ENCODE peak calls at places on chromosome 19, in six cellular contexts. One of them, this sample, is unnamed.

GRCh38 chr19:34963531-34964406 is at the start of gene ZNF792:
- DNase-seq in H9: peak; percentile 82
- DNase-seq in H1: peak; percentile 7
- DNase-seq in IMR-90: peak; percentile 34
- DNase-seq in mesenchymal stem cell: peak; percentile 63
- DNase-seq in mesendoderm: peak; percentile 91
- DNase-seq in this sample: peak; percentile 40

GRCh38 chr19:19618384-19619051 is at the start of gene PBX4:
- DNase-seq in IMR-90: peak; percentile 82
- DNase-seq in mesenchymal stem cell: peak; percentile 87
- DNase-seq in mesendoderm: peak; percentile 98
- DNase-seq in H1: peak; percentile 91
- DNase-seq in H9: peak; percentile 98
- DNase-seq in this sample: peak; percentile 93

GRCh38 chr19:33621065-33621785 is 528 bp upstream of the CHST8 start:
- DNase-seq in mesenchymal stem cell: no peak
- DNase-seq in mesendoderm: no peak
- DNase-seq in H1: no peak
- DNase-seq in IMR-90: no peak
- DNase-seq in H9: no peak
- DNase-seq in this sample: no peak

GRCh38 chr19:42524250-42524649 is 4.0 kb downstream of the CEACAM1 start:
- DNase-seq in mesenchymal stem cell: no peak
- DNase-seq in H9: no peak
- DNase-seq in IMR-90: no peak
- DNase-seq in H1: no peak
- DNase-seq in mesendoderm: no peak
- DNase-seq in this sample: no peak

GRCh38 chr19:16374436-16374835 is 49.8 kb downstream of the KLF2 start:
- DNase-seq in H1: no peak
- DNase-seq in IMR-90: no peak
- DNase-seq in mesendoderm: no peak
- DNase-seq in mesenchymal stem cell: no peak
- DNase-seq in H9: no peak
- DNase-seq in this sample: no peak

GRCh38 chr19:18746393-18747167 is 44.5 kb downstream of the COMP start:
- DNase-seq in mesenchymal stem cell: no peak
- DNase-seq in IMR-90: no peak
- DNase-seq in mesendoderm: peak; percentile 21
- DNase-seq in H9: peak; percentile 65
- DNase-seq in H1: no peak
- DNase-seq in this sample: no peak

GRCh38 chr19:55447421-55448174 is 4.5 kb upstream of the SHISA7 start:
- DNase-seq in IMR-90: peak; percentile 15
- DNase-seq in mesenchymal stem cell: peak; percentile 35
- DNase-seq in H1: no peak
- DNase-seq in mesendoderm: peak; percentile 62
- DNase-seq in H9: no peak
- DNase-seq in this sample: no peak

GRCh38 chr19:2123682-2124387 is 27.1 kb downstream of the IZUMO4 start:
- DNase-seq in H9: peak; percentile 70
- DNase-seq in H1: peak; percentile 25
- DNase-seq in mesendoderm: peak; percentile 49
- DNase-seq in IMR-90: no peak
- DNase-seq in mesenchymal stem cell: peak; percentile 11
- DNase-seq in this sample: peak; percentile 30

GRCh38 chr19:14337510-14337909 is 43.7 kb upstream of the ADGRE5 start:
- DNase-seq in H9: peak; percentile 75
- DNase-seq in IMR-90: no peak
- DNase-seq in mesenchymal stem cell: peak; percentile 25
- DNase-seq in H1: no peak
- DNase-seq in mesendoderm: peak; percentile 70
- DNase-seq in this sample: no peak

GRCh38 chr19:4379383-4380253 is 20.7 kb downstream of the SH3GL1 start:
- DNase-seq in H1: no peak
- DNase-seq in H9: no peak
- DNase-seq in IMR-90: peak; percentile 59
- DNase-seq in mesenchymal stem cell: no peak
- DNase-seq in mesendoderm: no peak
- DNase-seq in this sample: no peak

GRCh38 chr19:29519146-29519545 is 6.6 kb upstream of the VSTM2B start:
- DNase-seq in H1: no peak
- DNase-seq in mesenchymal stem cell: no peak
- DNase-seq in H9: no peak
- DNase-seq in mesendoderm: no peak
- DNase-seq in IMR-90: no peak
- DNase-seq in this sample: no peak

GRCh38 chr19:30307191-30307974 is 64.8 kb upstream of the ZNF536 start:
- DNase-seq in H1: no peak
- DNase-seq in IMR-90: no peak
- DNase-seq in mesendoderm: no peak
- DNase-seq in H9: no peak
- DNase-seq in mesenchymal stem cell: no peak
- DNase-seq in this sample: no peak

GRCh38 chr19:872266-872951 is 12.9 kb downstream of the CFD start:
- DNase-seq in H9: peak; percentile 94
- DNase-seq in mesenchymal stem cell: peak; percentile 65
- DNase-seq in mesendoderm: peak; percentile 88
- DNase-seq in IMR-90: peak; percentile 38
- DNase-seq in H1: no peak
- DNase-seq in this sample: no peak

GRCh38 chr19:21158523-21159135 is 16.8 kb downstream of the ZNF431 start:
- DNase-seq in mesendoderm: no peak
- DNase-seq in IMR-90: peak; percentile 68
- DNase-seq in H9: no peak
- DNase-seq in H1: no peak
- DNase-seq in mesenchymal stem cell: peak; percentile 12
- DNase-seq in this sample: no peak

GRCh38 chr19:12946092-12946845 is 607 bp downstream of the RAD23A start:
- DNase-seq in H9: peak; percentile 87
- DNase-seq in mesenchymal stem cell: peak; percentile 88
- DNase-seq in IMR-90: peak; percentile 80
- DNase-seq in mesendoderm: peak; percentile 96
- DNase-seq in H1: peak; percentile 68
- DNase-seq in this sample: peak; percentile 73

GRCh38 chr19:588093-588742 is 1.5 kb upstream of the HCN2 start:
- DNase-seq in H1: peak; percentile 61
- DNase-seq in mesendoderm: peak; percentile 90
- DNase-seq in IMR-90: peak; percentile 72
- DNase-seq in mesenchymal stem cell: peak; percentile 81
- DNase-seq in H9: peak; percentile 92
- DNase-seq in this sample: peak; percentile 49

GRCh38 chr19:13961826-13962737 is 9.8 kb downstream of the DCAF15 start:
- DNase-seq in mesenchymal stem cell: peak; percentile 24
- DNase-seq in H9: peak; percentile 77
- DNase-seq in IMR-90: peak; percentile 13
- DNase-seq in mesendoderm: peak; percentile 62
- DNase-seq in H1: no peak
- DNase-seq in this sample: no peak

GRCh38 chr19:47663911-47664771 is 49.1 kb upstream of the EHD2 start:
- DNase-seq in mesenchymal stem cell: peak; percentile 99
- DNase-seq in H1: no peak
- DNase-seq in H9: no peak
- DNase-seq in IMR-90: peak; percentile 99
- DNase-seq in mesendoderm: peak; percentile 86
- DNase-seq in this sample: no peak

GRCh38 chr19:39679056-39679790 is 23.5 kb downstream of the LGALS16 start:
- DNase-seq in mesendoderm: no peak
- DNase-seq in IMR-90: no peak
- DNase-seq in H1: no peak
- DNase-seq in H9: no peak
- DNase-seq in mesenchymal stem cell: no peak
- DNase-seq in this sample: no peak

DNA sequence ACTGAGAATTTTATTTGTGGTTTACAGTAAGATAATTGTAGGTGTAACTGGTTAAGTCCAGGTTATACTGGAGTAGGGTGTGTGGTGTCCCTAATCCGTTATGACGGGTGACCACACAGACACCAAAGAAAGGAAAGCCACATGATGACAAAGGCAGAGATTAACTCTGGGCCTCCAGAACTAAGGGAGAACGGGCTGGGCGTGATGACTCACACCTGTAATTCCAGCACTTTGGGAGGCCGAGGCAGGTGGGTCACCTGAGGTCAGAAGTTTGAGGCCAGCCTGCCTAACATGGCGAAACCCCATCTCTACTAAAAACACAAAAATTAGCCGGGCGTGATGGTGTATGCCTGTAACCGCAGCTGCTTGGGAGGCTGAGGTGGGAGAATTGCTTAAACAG is 10.2 kb upstream of the FUT2 start:
- DNase-seq in IMR-90: no peak
- DNase-seq in mesenchymal stem cell: no peak
- DNase-seq in H1: no peak
- DNase-seq in H9: no peak
- DNase-seq in mesendoderm: no peak
- DNase-seq in this sample: no peak
- H3K23ac ChIP-seq in IMR-90: no peak overlapping the region
- H3K23ac ChIP-seq in mesenchymal stem cell: no peak overlapping the region
- H3K23ac ChIP-seq in H1: no peak overlapping the region
- H3K23ac ChIP-seq in H9: no peak overlapping the region
- H3K23ac ChIP-seq in mesendoderm: no peak overlapping the region
- H3K23ac ChIP-seq in this sample: no peak overlapping the region

GRCh38 chr19:43672061-43672679 is 2.2 kb upstream of the PLAUR start:
- DNase-seq in H9: no peak
- DNase-seq in mesenchymal stem cell: no peak
- DNase-seq in IMR-90: no peak
- DNase-seq in mesendoderm: peak; percentile 98
- DNase-seq in H1: no peak
- DNase-seq in this sample: no peak
- H3K23ac ChIP-seq in H9: no peak overlapping the region
- H3K23ac ChIP-seq in mesenchymal stem cell: no peak overlapping the region
- H3K23ac ChIP-seq in IMR-90: peak overlapping the region; percentile 48
- H3K23ac ChIP-seq in mesendoderm: no peak overlapping the region
- H3K23ac ChIP-seq in H1: no peak overlapping the region
- H3K23ac ChIP-seq in this sample: no peak overlapping the region

GRCh38 chr19:53037101-53038097 is 7.1 kb upstream of the ERVV-2 start:
- DNase-seq in H1: no peak
- DNase-seq in mesendoderm: no peak
- DNase-seq in mesenchymal stem cell: no peak
- DNase-seq in H9: peak; percentile 58
- DNase-seq in IMR-90: peak; percentile 41
- DNase-seq in this sample: no peak

GRCh38 chr19:53034054-53034453 is 10.5 kb upstream of the ERVV-2 start:
- DNase-seq in H1: no peak
- DNase-seq in H9: no peak
- DNase-seq in mesenchymal stem cell: no peak
- DNase-seq in mesendoderm: no peak
- DNase-seq in IMR-90: no peak
- DNase-seq in this sample: no peak

DNA sequence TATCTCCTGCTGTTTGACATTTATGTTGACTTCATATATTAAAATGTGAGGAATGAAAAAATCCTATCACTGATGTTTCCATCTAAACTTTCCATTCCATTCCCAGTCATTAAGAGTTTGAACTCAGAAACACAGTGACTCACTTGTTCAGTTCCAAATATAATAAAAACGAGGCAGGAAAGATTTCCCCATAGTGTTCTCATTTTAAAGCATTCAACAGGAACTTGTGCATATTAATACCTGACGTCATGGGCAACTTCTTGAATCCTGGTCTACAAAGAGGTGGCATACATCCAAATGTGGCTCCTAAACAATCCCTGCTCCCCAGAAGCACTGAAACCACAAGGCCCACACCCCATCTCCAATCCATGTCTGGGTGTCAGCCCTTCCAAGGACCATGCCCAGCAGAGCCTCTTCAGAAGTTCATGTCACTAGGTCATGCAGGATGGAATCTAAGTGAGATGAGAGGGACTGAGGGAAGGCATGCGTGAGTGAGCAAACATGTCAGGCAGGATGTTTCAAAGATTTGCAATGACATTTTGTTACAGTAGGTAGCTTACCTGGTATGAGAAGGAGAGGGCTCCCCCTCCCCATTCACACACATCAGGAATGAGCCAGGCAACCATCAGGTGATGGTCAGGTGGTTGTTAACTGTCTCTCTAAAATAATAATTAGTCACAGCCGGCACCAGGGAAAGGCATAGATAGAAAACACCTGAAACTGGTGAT is 9.4 kb upstream of the ERVV-2 start:
- DNase-seq in H1: no peak
- DNase-seq in H9: no peak
- DNase-seq in mesenchymal stem cell: no peak
- DNase-seq in IMR-90: no peak
- DNase-seq in mesendoderm: no peak
- DNase-seq in this sample: no peak
- H3K23ac ChIP-seq in H1: no peak overlapping the region
- H3K23ac ChIP-seq in H9: no peak overlapping the region
- H3K23ac ChIP-seq in mesenchymal stem cell: no peak overlapping the region
- H3K23ac ChIP-seq in IMR-90: no peak overlapping the region
- H3K23ac ChIP-seq in mesendoderm: no peak overlapping the region
- H3K23ac ChIP-seq in this sample: no peak overlapping the region

GRCh38 chr19:52532480-52532879 is 5.0 kb downstream of the ZNF808 start:
- DNase-seq in mesenchymal stem cell: no peak
- DNase-seq in H1: no peak
- DNase-seq in IMR-90: no peak
- DNase-seq in H9: no peak
- DNase-seq in mesendoderm: no peak
- DNase-seq in this sample: no peak

GRCh38 chr19:52522555-52522954 is 4.9 kb upstream of the ZNF808 start:
- DNase-seq in mesenchymal stem cell: no peak
- DNase-seq in mesendoderm: peak; percentile 27
- DNase-seq in H1: no peak
- DNase-seq in H9: peak; percentile 88
- DNase-seq in IMR-90: no peak
- DNase-seq in this sample: no peak

GRCh38 chr19:52527954-52528326 is 472 bp downstream of the ZNF808 start:
- DNase-seq in H9: peak; percentile 36
- DNase-seq in H1: no peak
- DNase-seq in mesendoderm: peak; percentile 27
- DNase-seq in mesenchymal stem cell: no peak
- DNase-seq in IMR-90: no peak
- DNase-seq in this sample: no peak

GRCh38 chr19:52524086-52524485 is 3.4 kb upstream of the ZNF808 start:
- DNase-seq in mesendoderm: no peak
- DNase-seq in H9: no peak
- DNase-seq in H1: no peak
- DNase-seq in mesenchymal stem cell: no peak
- DNase-seq in IMR-90: no peak
- DNase-seq in this sample: no peak

DNA sequence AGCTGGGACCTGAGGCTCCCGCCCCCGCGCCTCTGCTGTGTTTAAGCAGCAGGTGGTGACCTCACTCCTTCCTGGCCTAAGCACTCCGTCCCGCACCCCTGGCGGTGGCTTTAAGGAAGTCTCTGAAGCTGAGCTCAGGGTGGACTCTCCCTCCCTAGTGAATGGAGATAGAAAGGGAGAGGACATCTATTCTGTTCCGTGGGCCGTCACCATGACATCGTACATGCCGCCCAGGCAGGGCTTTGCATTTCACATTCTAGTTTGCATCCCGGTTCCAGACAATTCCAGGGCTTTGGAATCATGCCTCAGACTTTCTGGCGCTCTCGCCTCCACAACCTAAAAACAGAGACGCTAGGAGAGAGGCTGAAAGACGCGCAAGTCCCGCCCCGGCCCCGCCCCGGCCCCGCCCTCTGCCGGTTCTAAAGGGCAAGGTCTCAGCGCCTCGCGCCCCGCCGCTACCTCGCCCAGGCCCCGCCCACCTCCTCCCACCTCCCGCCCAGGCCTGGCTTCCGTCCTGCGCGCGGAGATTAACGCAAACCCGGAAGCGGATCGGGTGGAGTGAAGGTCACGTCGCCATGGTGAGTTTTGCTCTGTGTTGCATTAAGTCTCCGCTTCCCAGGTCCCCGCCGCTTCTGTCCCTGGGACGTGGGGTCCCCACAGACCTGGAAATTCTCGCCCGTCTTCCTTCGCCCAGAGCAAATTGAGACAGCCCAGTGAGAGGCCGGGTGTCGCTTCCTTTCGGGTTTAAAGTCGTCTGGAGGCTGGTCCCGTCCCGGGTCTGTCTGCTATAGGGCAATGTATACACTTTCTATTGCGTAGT is at the start of gene ZNF808:
- DNase-seq in IMR-90: peak; percentile 87
- DNase-seq in H9: peak; percentile 97
- DNase-seq in mesenchymal stem cell: peak; percentile 90
- DNase-seq in mesendoderm: peak; percentile 99
- DNase-seq in H1: peak; percentile 84
- DNase-seq in this sample: peak; percentile 89
- H3K23ac ChIP-seq in IMR-90: peak within 1 kb of the TSS; percentile 90
- H3K23ac ChIP-seq in H9: no peak within 1 kb of the TSS
- H3K23ac ChIP-seq in mesenchymal stem cell: peak within 1 kb of the TSS; percentile 46
- H3K23ac ChIP-seq in mesendoderm: peak within 1 kb of the TSS; percentile 80
- H3K23ac ChIP-seq in H1: no peak within 1 kb of the TSS
- H3K23ac ChIP-seq in this sample: peak within 1 kb of the TSS; percentile 92